ENCODE peak calls at places on chromosomes 16 and 17, in ten cellular contexts. Q is NCI-H1092 treated with DMSO at 0.1 percent for 48 hours; G is A172; N is glomerular endothelial cell; R is astrocyte of the spinal cord; Y is lower leg skin; X is stimulated activated CD8-positive, alpha-beta memory T cell treated with anti-CD3 and anti-CD28 coated beads, Interleukin-15, amount 100 ng/mL, for 1 hour; I is cardiac fibroblast; P is heart left ventricle; A is dermis microvascular lymphatic vessel endothelial cell. L is an unnamed sample.

GRCh38 chr17:82831041-82831817 is 8.6 kb downstream of the ZNF750 start:
- DNase-seq in N (no peak), I (no peak), A (no peak), G (no peak), X (no peak), Y (no peak), R (no peak), Q (no peak), P (no peak), L (no peak)

GRCh38 chr17:68711858-68712257 is 110.7 kb upstream of the FAM20A start:
- DNase-seq in G (no peak), N (no peak), P (no peak), I (peak; percentile 89), X (no peak), A (no peak), Y (no peak), R (no peak), Q (no peak), L (no peak)

GRCh38 chr17:67364847-67365761 is 1.3 kb downstream of the PSMD12 start:
- DNase-seq in G (no peak), I (no peak), X (no peak), P (no peak), Q (no peak), Y (no peak), R (no peak), N (no peak), A (no peak), L (no peak)

GRCh38 chr17:37493249-37494027 is 3.7 kb downstream of the DUSP14 start:
- DNase-seq in I (peak; percentile 68), A (no peak), Y (no peak), Q (no peak), G (peak; percentile 90), N (no peak), R (peak; percentile 93), X (no peak), P (no peak), L (no peak)

GRCh38 chr17:77636835-77637806 is 321.4 kb upstream of the TNRC6C start:
- DNase-seq in X (no peak), A (no peak), N (no peak), Y (peak; percentile 78), P (no peak), Q (no peak), G (no peak), R (no peak), I (no peak), L (no peak)

GRCh38 chr17:17300624-17301568 is 2.3 kb upstream of the NT5M start:
- DNase-seq in X (no peak), I (peak; percentile 54), N (no peak), P (peak; percentile 67), Q (no peak), A (peak; percentile 45), Y (no peak), G (no peak), R (peak; percentile 37), L (peak; percentile 47)

GRCh38 chr16:12609937-12610699 is 193.6 kb downstream of the CPPED1 start:
- DNase-seq in P (no peak), I (no peak), X (no peak), A (no peak), G (peak; percentile 33), Q (no peak), N (no peak), Y (no peak), R (no peak), L (no peak)

GRCh38 chr17:57603541-57603940 is 141.6 kb downstream of the CCDC182 start:
- DNase-seq in I (no peak), X (no peak), A (no peak), R (no peak), P (no peak), Y (no peak), G (no peak), Q (no peak), N (no peak), L (no peak)

GRCh38 chr17:82330322-82331239 is 3.0 kb downstream of the SECTM1 start:
- DNase-seq in N (no peak), Q (peak; percentile 72), R (peak; percentile 33), A (peak; percentile 47), Y (no peak), I (peak; percentile 77), G (peak; percentile 71), X (no peak), P (no peak), L (peak; percentile 23)

GRCh38 chr17:78042542-78042941 is 84.0 kb downstream of the TNRC6C start:
- DNase-seq in X (no peak), Q (no peak), G (no peak), P (no peak), Y (no peak), N (no peak), I (no peak), A (no peak), R (no peak), L (no peak)

GRCh38 chr17:4480929-4481898 is 17.5 kb upstream of the SPNS2 start:
- DNase-seq in P (no peak), I (no peak), Q (no peak), R (no peak), A (no peak), N (no peak), Y (no peak), X (no peak), G (no peak), L (no peak)

GRCh38 chr16:87921236-87921773 is 15.0 kb downstream of the CA5A start:
- DNase-seq in A (no peak), X (no peak), G (no peak), P (no peak), Q (no peak), R (no peak), I (no peak), N (no peak), Y (no peak), L (no peak)

GRCh38 chr16:56793504-56793903 is 63.6 kb downstream of the NUP93 start:
- DNase-seq in Q (no peak), G (peak; percentile 61), X (no peak), Y (no peak), P (no peak), I (peak; percentile 69), N (no peak), A (peak; percentile 65), R (peak; percentile 53), L (peak; percentile 60)

GRCh38 chr16:10988164-10988803 is 43.9 kb downstream of the CLEC16A start:
- DNase-seq in X (no peak), I (no peak), R (no peak), P (no peak), Q (no peak), Y (no peak), N (no peak), A (peak; percentile 17), G (no peak), L (no peak)

GRCh38 chr16:85068746-85069145 is 41.2 kb downstream of the KIAA0513 start:
- DNase-seq in G (peak; percentile 24), P (no peak), A (no peak), I (no peak), X (no peak), Q (no peak), Y (no peak), N (no peak), R (no peak), L (no peak)

GRCh38 chr17:46726106-46726670 is 92.3 kb downstream of the WNT3 start:
- DNase-seq in P (no peak), I (peak; percentile 12), R (no peak), X (no peak), A (no peak), G (peak; percentile 18), Y (no peak), N (no peak), Q (no peak), L (no peak)

GRCh38 chr16:4944333-4945281 is 7.7 kb upstream of the PPL start:
- DNase-seq in N (peak; percentile 64), Y (peak; percentile 98), P (peak; percentile 94), A (peak; percentile 98), R (peak; percentile 98), X (no peak), I (peak; percentile 99), Q (peak; percentile 71), G (peak; percentile 99), L (peak; percentile 98)

GRCh38 chr16:88323041-88323440 is 59.7 kb upstream of the ZNF469 start:
- DNase-seq in A (no peak), P (peak; percentile 48), N (no peak), R (no peak), Y (no peak), Q (no peak), I (no peak), X (no peak), G (no peak), L (no peak)

GRCh38 chr16:56547120-56547948 is 17.5 kb upstream of the MT4 start:
- DNase-seq in P (no peak), Q (no peak), G (peak; percentile 83), Y (no peak), R (peak; percentile 33), I (peak; percentile 30), X (no peak), N (no peak), A (peak; percentile 14), L (no peak)

GRCh38 chr16:4336701-4337539 is 14.2 kb downstream of the PAM16 start:
- DNase-seq in P (no peak), Q (no peak), N (no peak), I (no peak), A (no peak), G (no peak), Y (no peak), R (no peak), X (no peak), L (no peak)

GRCh38 chr17:82365586-82366295 is 5.8 kb upstream of the UTS2R start:
- DNase-seq in N (no peak), P (no peak), Y (no peak), R (no peak), X (no peak), G (no peak), A (no peak), I (no peak), Q (no peak), L (no peak)

GRCh38 chr17:68819465-68819864 is 135.7 kb downstream of the ABCA8 start:
- DNase-seq in R (no peak), Q (no peak), G (no peak), N (no peak), A (peak; percentile 8), I (no peak), Y (no peak), X (no peak), P (no peak), L (no peak)

GRCh38 chr17:67558740-67559380 is 158.9 kb upstream of the NOL11 start:
- DNase-seq in Y (peak; percentile 20), X (no peak), Q (no peak), A (no peak), N (no peak), R (no peak), G (no peak), P (no peak), I (peak; percentile 24), L (no peak)

GRCh38 chr16:19599968-19600716 is 44.6 kb downstream of the VPS35L start:
- DNase-seq in P (no peak), X (no peak), A (no peak), G (no peak), I (no peak), Q (no peak), Y (no peak), N (no peak), R (no peak), L (no peak)

GRCh38 chr17:82350182-82351030 is 8.6 kb upstream of the TEX19 start:
- DNase-seq in X (no peak), P (no peak), A (no peak), R (no peak), G (no peak), Q (no peak), I (no peak), Y (no peak), N (no peak), L (no peak)

GRCh38 chr17:19508327-19508867 is 25.3 kb upstream of the SLC47A1 start:
- DNase-seq in X (peak; percentile 20), N (no peak), R (no peak), I (no peak), G (peak; percentile 5), Q (peak; percentile 40), Y (no peak), A (no peak), P (no peak), L (no peak)